ENCODE peak calls at places on chromosomes 3 and 15, in ten cellular contexts. M is cardiac muscle cell; D is GM20000; W is fibroblast of mammary gland; N is astrocyte of the spinal cord; J is H7; A is AG08395; O is stimulated activated CD8-positive, alpha-beta memory T cell treated with anti-CD3 and anti-CD28 coated beads, Interleukin-15, amount 100 ng/mL, for 48 hours; U is testis; C is activated CD8-positive, alpha-beta memory T cell treated with anti-CD3 and anti-CD28 coated beads for 1 hour. R is an unnamed sample.

GRCh38 chr15:88243895-88244787 is 12.4 kb downstream of the NTRK3 start:
- DNase-seq in D (peak), C (no peak), W (peak), O (no peak), U (peak), J (peak), A (peak), M (peak), N (peak), R (no peak)

GRCh38 chr3:66520716-66521115 is 19.9 kb upstream of the LRIG1 start:
- DNase-seq in M (peak), N (peak), C (no peak), W (peak), J (no peak), A (no peak), U (no peak), O (no peak), D (no peak), R (no peak)

GRCh38 chr3:117756580-117756979 is 1047.0 kb downstream of the TUSC7 start:
- DNase-seq in J (no peak), A (no peak), W (no peak), D (no peak), U (no peak), M (no peak), O (no peak), N (no peak), C (no peak), R (peak)

GRCh38 chr15:75065467-75065850 is 42.1 kb downstream of the PPCDC start:
- DNase-seq in J (no peak), C (no peak), O (no peak), W (peak), A (no peak), D (no peak), N (no peak), M (peak), U (peak), R (no peak)

GRCh38 chr3:58336135-58336882 is 3.6 kb downstream of the PXK start:
- DNase-seq in A (peak), D (no peak), O (no peak), N (peak), C (no peak), J (no peak), M (peak), U (no peak), W (peak), R (no peak)

GRCh38 chr3:99781761-99782160 is 35.9 kb upstream of the CMSS1 start:
- DNase-seq in C (no peak), J (no peak), N (peak), D (no peak), A (peak), W (peak), U (no peak), O (no peak), M (peak), R (no peak)

GRCh38 chr3:196207833-196208607 is 3.2 kb downstream of the ZDHHC19 start:
- DNase-seq in M (peak), C (peak), U (peak), O (peak), A (peak), J (peak), D (peak), W (peak), N (no peak), R (peak)

GRCh38 chr3:118817748-118818165 is 216.9 kb downstream of the IGSF11 start:
- DNase-seq in C (peak), D (peak), W (peak), N (peak), O (peak), M (peak), U (peak), A (peak), J (peak), R (peak)

GRCh38 chr15:85048430-85048829 is 66.8 kb downstream of the PDE8A start:
- DNase-seq in C (no peak), M (peak), O (no peak), J (no peak), D (no peak), U (no peak), A (no peak), N (peak), W (no peak), R (no peak)

GRCh38 chr3:36993326-36994283 is at the start of gene MLH1:
- DNase-seq in J (peak), N (peak), C (peak), W (peak), A (peak), D (peak), U (peak), M (peak), O (peak), R (peak)

GRCh38 chr3:131356006-131356405 is 25.6 kb upstream of the NUDT16 start:
- DNase-seq in D (no peak), W (peak), C (no peak), M (no peak), J (no peak), U (no peak), O (no peak), N (no peak), A (peak), R (no peak)

GRCh38 chr3:16012086-16012485 is 162.4 kb upstream of the GALNT15 start:
- DNase-seq in W (peak), O (no peak), A (peak), M (no peak), N (peak), J (no peak), C (no peak), D (no peak), U (no peak), R (no peak)

GRCh38 chr3:78086150-78086549 is 1046.3 kb downstream of the ROBO2 start:
- DNase-seq in J (no peak), O (no peak), M (no peak), A (no peak), D (no peak), W (peak), C (no peak), U (no peak), N (peak), R (no peak)

GRCh38 chr3:63354160-63354559 is 76.1 kb downstream of the SYNPR start:
- DNase-seq in C (no peak), U (no peak), J (no peak), M (no peak), W (peak), N (no peak), O (no peak), D (no peak), A (no peak), R (no peak)

GRCh38 chr3:79467721-79468120 is 300.1 kb downstream of the ROBO1 start:
- DNase-seq in J (no peak), C (no peak), N (peak), U (no peak), W (no peak), M (no peak), O (no peak), A (no peak), D (no peak), R (no peak)

GRCh38 chr3:96213393-96213792 is 601.0 kb upstream of the EPHA6 start:
- DNase-seq in A (no peak), U (no peak), J (no peak), W (no peak), O (no peak), C (no peak), M (no peak), D (no peak), N (no peak), R (no peak)

GRCh38 chr15:56693761-56694160 is 39.5 kb downstream of the ZNF280D start:
- DNase-seq in O (no peak), M (peak), C (no peak), N (no peak), W (peak), A (peak), U (no peak), D (no peak), J (no peak), R (no peak)